ENCODE peak calls at places on chromosomes 13 and 19, in eight cellular contexts. One of them, this sample, is unnamed.

GRCh38 chr19:982567-983170 is 1.5 kb upstream of the WDR18 start:
- DNase-seq in neural crest cell: peak
- DNase-seq in vagina: no peak
- DNase-seq in nucleus accumbens: peak
- DNase-seq in substantia nigra: peak
- DNase-seq in H7: peak
- DNase-seq in HS-27A: no peak
- DNase-seq in HEK293T: peak
- DNase-seq in this sample: peak

GRCh38 chr19:10625762-10626138 is 397 bp downstream of the SLC44A2 start:
- DNase-seq in neural crest cell: no peak
- DNase-seq in vagina: no peak
- DNase-seq in nucleus accumbens: no peak
- DNase-seq in substantia nigra: no peak
- DNase-seq in H7: no peak
- DNase-seq in HS-27A: no peak
- DNase-seq in HEK293T: no peak
- DNase-seq in this sample: no peak

GRCh38 chr19:10211071-10211470 is 16.3 kb upstream of the DNMT1 start:
- DNase-seq in neural crest cell: no peak
- DNase-seq in vagina: no peak
- DNase-seq in nucleus accumbens: no peak
- DNase-seq in substantia nigra: no peak
- DNase-seq in H7: no peak
- DNase-seq in HS-27A: no peak
- DNase-seq in HEK293T: no peak
- DNase-seq in this sample: no peak

GRCh38 chr13:23087884-23088283 is 92.9 kb upstream of the SGCG start:
- DNase-seq in neural crest cell: peak
- DNase-seq in vagina: no peak
- DNase-seq in nucleus accumbens: no peak
- DNase-seq in substantia nigra: no peak
- DNase-seq in H7: peak
- DNase-seq in HS-27A: no peak
- DNase-seq in HEK293T: peak
- DNase-seq in this sample: no peak

GRCh38 chr13:46396341-46396740 is 9.3 kb upstream of the RUBCNL start:
- DNase-seq in neural crest cell: no peak
- DNase-seq in vagina: no peak
- DNase-seq in nucleus accumbens: no peak
- DNase-seq in substantia nigra: no peak
- DNase-seq in H7: no peak
- DNase-seq in HS-27A: no peak
- DNase-seq in HEK293T: no peak
- DNase-seq in this sample: no peak

GRCh38 chr19:18290250-18291018 is 9.0 kb upstream of the JUND start:
- DNase-seq in neural crest cell: no peak
- DNase-seq in vagina: no peak
- DNase-seq in nucleus accumbens: no peak
- DNase-seq in substantia nigra: no peak
- DNase-seq in H7: peak
- DNase-seq in HS-27A: no peak
- DNase-seq in HEK293T: no peak
- DNase-seq in this sample: no peak

GRCh38 chr19:45646345-45646698 is 7.1 kb upstream of the EML2 start:
- DNase-seq in neural crest cell: no peak
- DNase-seq in vagina: no peak
- DNase-seq in nucleus accumbens: no peak
- DNase-seq in substantia nigra: no peak
- DNase-seq in H7: no peak
- DNase-seq in HS-27A: no peak
- DNase-seq in HEK293T: no peak
- DNase-seq in this sample: no peak

GRCh38 chr13:26050568-26051230 is 1.1 kb downstream of the SHISA2 start:
- DNase-seq in neural crest cell: peak
- DNase-seq in vagina: no peak
- DNase-seq in nucleus accumbens: peak
- DNase-seq in substantia nigra: peak
- DNase-seq in H7: peak
- DNase-seq in HS-27A: no peak
- DNase-seq in HEK293T: peak
- DNase-seq in this sample: peak